ENCODE peak calls at places on chromosomes 7 and 10, in nine cellular contexts. U, E, C, T, P, D, W, I and S are unnamed samples.

GRCh38 chr7:103902917-103903316 is 86.5 kb downstream of the RELN start:
- DNase-seq in U (no peak), E (no peak), C (no peak), T (no peak), P (peak; percentile 53), D (no peak), W (no peak), I (no peak), S (no peak)

GRCh38 chr10:29714096-29714874 is 79.5 kb upstream of the SVIL start:
- DNase-seq in U (no peak), E (peak; percentile 93), C (no peak), T (no peak), P (peak; percentile 86), D (peak; percentile 63), W (no peak), I (no peak), S (no peak)

GRCh38 chr10:111093741-111094380 is 17.0 kb downstream of the ADRA2A start:
- DNase-seq in U (no peak), E (peak; percentile 43), C (no peak), T (no peak), P (peak; percentile 20), D (no peak), W (no peak), I (no peak), S (no peak)

GRCh38 chr7:36346260-36346831 is 43.3 kb upstream of the ANLN start:
- DNase-seq in U (no peak), E (no peak), C (no peak), T (no peak), P (no peak), D (no peak), W (no peak), I (no peak), S (no peak)

GRCh38 chr10:101244321-101245050 is 15.2 kb upstream of the LBX1 start:
- DNase-seq in U (no peak), E (peak; percentile 88), C (no peak), T (no peak), P (no peak), D (peak; percentile 60), W (peak; percentile 2), I (no peak), S (no peak)

GRCh38 chr10:16788125-16788524 is 29.1 kb downstream of the RSU1 start:
- DNase-seq in U (no peak), E (no peak), C (no peak), T (no peak), P (no peak), D (no peak), W (no peak), I (no peak), S (no peak)

GRCh38 chr7:76377186-76377918 is 18.6 kb upstream of the YWHAG start:
- DNase-seq in U (no peak), E (peak; percentile 36), C (no peak), T (no peak), P (no peak), D (no peak), W (no peak), I (peak; percentile 45), S (peak; percentile 73)

GRCh38 chr7:28722684-28723083 is 235.4 kb downstream of the TRIL start:
- DNase-seq in U (no peak), E (no peak), C (no peak), T (no peak), P (no peak), D (no peak), W (no peak), I (no peak), S (no peak)

GRCh38 chr7:73704640-73705550 is 14.6 kb downstream of the STX1A start:
- DNase-seq in U (peak; percentile 78), E (peak; percentile 44), C (no peak), T (no peak), P (peak; percentile 95), D (peak; percentile 94), W (peak; percentile 79), I (no peak), S (no peak)

GRCh38 chr7:4025694-4026615 is 656.1 kb upstream of the FOXK1 start:
- DNase-seq in U (peak; percentile 31), E (no peak), C (no peak), T (no peak), P (no peak), D (no peak), W (no peak), I (no peak), S (no peak)

GRCh38 chr10:100038561-100039071 is 28.9 kb upstream of the DNMBP start:
- DNase-seq in U (no peak), E (no peak), C (no peak), T (no peak), P (no peak), D (no peak), W (no peak), I (peak; percentile 22), S (no peak)

GRCh38 chr7:107528461-107528860 is 35.3 kb downstream of the COG5 start:
- DNase-seq in U (no peak), E (peak; percentile 82), C (no peak), T (no peak), P (peak; percentile 65), D (no peak), W (no peak), I (no peak), S (no peak)

GRCh38 chr7:94364816-94365215 is 29.9 kb upstream of the COL1A2 start:
- DNase-seq in U (no peak), E (no peak), C (no peak), T (no peak), P (no peak), D (no peak), W (no peak), I (no peak), S (no peak)

GRCh38 chr10:44944354-44944753 is 15.2 kb upstream of the RASSF4 start:
- DNase-seq in U (no peak), E (no peak), C (no peak), T (no peak), P (no peak), D (no peak), W (no peak), I (no peak), S (no peak)

GRCh38 chr7:128941323-128941890 is 3.7 kb downstream of the IRF5 start:
- DNase-seq in U (no peak), E (no peak), C (no peak), T (no peak), P (no peak), D (no peak), W (no peak), I (no peak), S (no peak)

GRCh38 chr10:4733150-4733842 is 92.7 kb upstream of the AKR1E2 start:
- DNase-seq in U (peak; percentile 38), E (no peak), C (no peak), T (no peak), P (no peak), D (no peak), W (no peak), I (no peak), S (no peak)

GRCh38 chr10:17817316-17817715 is 8.2 kb downstream of the MRC1 start:
- DNase-seq in U (no peak), E (no peak), C (no peak), T (no peak), P (no peak), D (no peak), W (no peak), I (no peak), S (no peak)

GRCh38 chr7:11450246-11450645 is 381.8 kb downstream of the THSD7A start:
- DNase-seq in U (no peak), E (no peak), C (no peak), T (no peak), P (no peak), D (no peak), W (no peak), I (no peak), S (no peak)

GRCh38 chr7:19030280-19030679 is 87.2 kb downstream of the TWIST1 start:
- DNase-seq in U (no peak), E (peak; percentile 35), C (no peak), T (no peak), P (peak; percentile 40), D (no peak), W (no peak), I (no peak), S (no peak)

GRCh38 chr7:54037873-54038272 is 504.3 kb upstream of the VSTM2A start:
- DNase-seq in U (no peak), E (no peak), C (no peak), T (no peak), P (no peak), D (no peak), W (no peak), I (no peak), S (no peak)

GRCh38 chr10:132480356-132480755 is 57.2 kb upstream of the INPP5A start:
- DNase-seq in U (no peak), E (peak; percentile 21), C (no peak), T (no peak), P (peak; percentile 19), D (no peak), W (no peak), I (no peak), S (no peak)

GRCh38 chr7:26143298-26144044 is 8.5 kb upstream of the NFE2L3 start:
- DNase-seq in U (no peak), E (peak; percentile 42), C (no peak), T (no peak), P (no peak), D (peak; percentile 24), W (no peak), I (no peak), S (no peak)

GRCh38 chr10:60098676-60099601 is 192.6 kb upstream of the CCDC6 start:
- DNase-seq in U (no peak), E (no peak), C (no peak), T (no peak), P (no peak), D (peak; percentile 31), W (peak; percentile 0), I (no peak), S (peak; percentile 30)

GRCh38 chr10:23432161-23432560 is 6.7 kb upstream of the OTUD1 start:
- DNase-seq in U (no peak), E (no peak), C (no peak), T (no peak), P (no peak), D (no peak), W (no peak), I (no peak), S (no peak)

GRCh38 chr7:45874408-45875131 is 1.7 kb upstream of the CCDC201 start:
- DNase-seq in U (no peak), E (peak; percentile 94), C (no peak), T (no peak), P (peak; percentile 75), D (no peak), W (no peak), I (no peak), S (no peak)